ENCODE peak calls at places on chromosome 1, in nine cellular contexts. One of them, this sample, is unnamed.

GRCh38 chr1:91804546-91805023 is 81.4 kb downstream of the TGFBR3 start:
- DNase-seq in fibroblast of pulmonary artery: no peak
- DNase-seq in uterus: no peak
- DNase-seq in PC-3: peak
- DNase-seq in bronchial epithelial cell: peak
- DNase-seq in pancreas: no peak
- DNase-seq in esophagus squamous epithelium: no peak
- DNase-seq in left ventricle myocardium inferior: no peak
- DNase-seq in MM.1S: no peak
- DNase-seq in this sample: no peak

GRCh38 chr1:44543064-44543815 is 131.0 kb downstream of the TMEM53 start:
- DNase-seq in fibroblast of pulmonary artery: no peak
- DNase-seq in MM.1S: no peak
- DNase-seq in PC-3: no peak
- DNase-seq in pancreas: no peak
- DNase-seq in uterus: no peak
- DNase-seq in bronchial epithelial cell: no peak
- DNase-seq in esophagus squamous epithelium: no peak
- DNase-seq in left ventricle myocardium inferior: no peak
- DNase-seq in this sample: no peak

GRCh38 chr1:229693124-229693523 is 67.1 kb downstream of the URB2 start:
- DNase-seq in MM.1S: no peak
- DNase-seq in PC-3: no peak
- DNase-seq in uterus: no peak
- DNase-seq in pancreas: no peak
- DNase-seq in esophagus squamous epithelium: no peak
- DNase-seq in bronchial epithelial cell: no peak
- DNase-seq in left ventricle myocardium inferior: no peak
- DNase-seq in fibroblast of pulmonary artery: no peak
- DNase-seq in this sample: no peak

GRCh38 chr1:33738976-33739375 is 124.9 kb upstream of the HMGB4 start:
- DNase-seq in MM.1S: no peak
- DNase-seq in esophagus squamous epithelium: no peak
- DNase-seq in pancreas: no peak
- DNase-seq in uterus: no peak
- DNase-seq in left ventricle myocardium inferior: no peak
- DNase-seq in bronchial epithelial cell: no peak
- DNase-seq in PC-3: no peak
- DNase-seq in fibroblast of pulmonary artery: no peak
- DNase-seq in this sample: no peak

GRCh38 chr1:205458777-205459566 is 3.1 kb upstream of the BLACAT1 start:
- DNase-seq in pancreas: no peak
- DNase-seq in PC-3: peak
- DNase-seq in uterus: no peak
- DNase-seq in bronchial epithelial cell: peak
- DNase-seq in esophagus squamous epithelium: no peak
- DNase-seq in fibroblast of pulmonary artery: peak
- DNase-seq in left ventricle myocardium inferior: no peak
- DNase-seq in MM.1S: peak
- DNase-seq in this sample: no peak

GRCh38 chr1:64302971-64303370 is 99.5 kb downstream of the UBE2U start:
- DNase-seq in PC-3: peak
- DNase-seq in bronchial epithelial cell: peak
- DNase-seq in fibroblast of pulmonary artery: no peak
- DNase-seq in pancreas: no peak
- DNase-seq in uterus: no peak
- DNase-seq in left ventricle myocardium inferior: no peak
- DNase-seq in MM.1S: no peak
- DNase-seq in esophagus squamous epithelium: no peak
- DNase-seq in this sample: no peak

GRCh38 chr1:214332950-214333798 is 52.2 kb downstream of the SMYD2 start:
- DNase-seq in left ventricle myocardium inferior: no peak
- DNase-seq in PC-3: peak
- DNase-seq in uterus: peak
- DNase-seq in bronchial epithelial cell: no peak
- DNase-seq in esophagus squamous epithelium: no peak
- DNase-seq in pancreas: no peak
- DNase-seq in fibroblast of pulmonary artery: peak
- DNase-seq in MM.1S: peak
- DNase-seq in this sample: no peak

GRCh38 chr1:206686486-206687249 is 2.0 kb downstream of the MAPKAPK2 start:
- DNase-seq in left ventricle myocardium inferior: no peak
- DNase-seq in PC-3: no peak
- DNase-seq in esophagus squamous epithelium: no peak
- DNase-seq in fibroblast of pulmonary artery: no peak
- DNase-seq in MM.1S: no peak
- DNase-seq in uterus: no peak
- DNase-seq in pancreas: no peak
- DNase-seq in bronchial epithelial cell: no peak
- DNase-seq in this sample: no peak

GRCh38 chr1:151106891-151107290 is 36.3 kb downstream of the GABPB2 start:
- DNase-seq in MM.1S: no peak
- DNase-seq in pancreas: no peak
- DNase-seq in left ventricle myocardium inferior: no peak
- DNase-seq in esophagus squamous epithelium: no peak
- DNase-seq in PC-3: peak
- DNase-seq in uterus: no peak
- DNase-seq in bronchial epithelial cell: peak
- DNase-seq in fibroblast of pulmonary artery: peak
- DNase-seq in this sample: no peak

GRCh38 chr1:12555411-12556367 is 62.3 kb downstream of the DHRS3 start:
- DNase-seq in PC-3: no peak
- DNase-seq in esophagus squamous epithelium: no peak
- DNase-seq in MM.1S: no peak
- DNase-seq in fibroblast of pulmonary artery: no peak
- DNase-seq in bronchial epithelial cell: no peak
- DNase-seq in left ventricle myocardium inferior: peak
- DNase-seq in uterus: no peak
- DNase-seq in pancreas: no peak
- DNase-seq in this sample: no peak

GRCh38 chr1:110674337-110675059 is at the start of gene KCNA3:
- DNase-seq in esophagus squamous epithelium: no peak
- DNase-seq in left ventricle myocardium inferior: peak
- DNase-seq in bronchial epithelial cell: no peak
- DNase-seq in PC-3: no peak
- DNase-seq in MM.1S: peak
- DNase-seq in fibroblast of pulmonary artery: no peak
- DNase-seq in pancreas: no peak
- DNase-seq in uterus: peak
- DNase-seq in this sample: no peak

DNA sequence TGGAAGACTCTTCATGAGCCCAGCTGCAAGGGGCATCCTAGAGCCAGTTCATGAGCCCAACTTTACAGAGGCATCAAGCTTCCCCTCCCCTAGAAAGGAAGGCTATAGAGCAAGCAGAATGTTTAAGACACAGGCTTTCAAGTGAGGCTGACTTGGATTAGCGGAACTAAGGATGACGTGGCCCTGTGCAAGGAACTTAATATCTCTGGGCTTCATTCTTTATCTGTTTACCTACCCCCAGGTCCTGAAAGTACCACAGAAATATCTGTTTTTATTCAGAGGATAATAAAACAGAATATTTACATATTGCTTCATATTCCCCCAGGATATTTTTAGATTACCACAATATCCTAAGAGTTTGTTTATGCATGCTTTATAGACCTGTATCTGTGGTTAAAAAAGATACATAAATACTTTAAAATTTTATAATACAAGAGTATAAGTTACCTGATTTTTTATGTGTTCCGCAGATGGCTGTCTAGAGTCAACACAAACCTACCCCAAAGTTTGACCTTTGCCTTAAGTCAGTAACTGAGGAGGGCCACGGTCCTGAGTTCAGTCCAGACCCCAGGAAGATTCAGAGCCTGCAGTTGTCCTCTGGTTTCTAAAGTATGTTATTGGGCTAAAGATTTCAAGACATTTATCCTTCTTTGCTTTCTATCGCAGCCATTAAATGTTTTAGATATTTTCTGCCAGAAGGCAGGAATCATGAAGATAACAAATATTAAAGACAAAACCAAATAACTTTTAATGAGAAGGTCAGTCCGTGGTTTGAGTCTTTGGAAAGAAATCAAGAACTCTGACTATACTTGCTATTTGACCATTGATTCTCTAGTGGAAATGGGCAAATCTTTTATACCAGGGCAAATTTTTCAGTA is 38.3 kb upstream of the HAO2 start:
- DNase-seq in fibroblast of pulmonary artery: no peak
- DNase-seq in left ventricle myocardium inferior: no peak
- DNase-seq in PC-3: peak
- DNase-seq in pancreas: no peak
- DNase-seq in esophagus squamous epithelium: no peak
- DNase-seq in bronchial epithelial cell: peak
- DNase-seq in uterus: no peak
- DNase-seq in MM.1S: no peak
- DNase-seq in this sample: no peak
- H3K4me3 ChIP-seq in fibroblast of pulmonary artery: no peak
- H3K4me3 ChIP-seq in left ventricle myocardium inferior: no peak
- H3K4me3 ChIP-seq in PC-3: no peak
- H3K4me3 ChIP-seq in pancreas: no peak
- H3K4me3 ChIP-seq in esophagus squamous epithelium: no peak
- H3K4me3 ChIP-seq in bronchial epithelial cell: no peak
- H3K4me3 ChIP-seq in uterus: no peak
- H3K4me3 ChIP-seq in MM.1S: no peak
- H3K4me3 ChIP-seq in this sample: no peak

DNA sequence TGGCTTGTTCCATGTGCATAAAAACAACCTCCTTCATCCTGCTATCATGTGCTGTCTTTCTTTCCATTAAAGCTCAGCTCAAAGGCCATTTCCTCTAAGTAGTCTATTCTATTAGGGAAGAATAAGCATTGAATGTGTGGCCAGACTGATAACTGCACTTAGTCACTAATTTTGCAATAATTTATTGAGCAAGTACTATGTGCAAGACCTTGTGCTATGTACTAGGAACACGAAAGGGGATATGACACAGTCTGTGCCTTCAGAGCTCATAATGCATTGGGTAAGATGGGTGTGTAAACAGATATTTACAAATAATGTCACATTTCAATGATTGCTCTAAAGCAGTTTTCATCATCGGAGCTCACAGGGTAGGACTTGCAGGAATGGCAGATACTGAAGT is 54.2 kb downstream of the NMNAT2 start:
- DNase-seq in MM.1S: no peak
- DNase-seq in uterus: no peak
- DNase-seq in pancreas: no peak
- DNase-seq in bronchial epithelial cell: peak
- DNase-seq in PC-3: no peak
- DNase-seq in fibroblast of pulmonary artery: peak
- DNase-seq in left ventricle myocardium inferior: no peak
- DNase-seq in esophagus squamous epithelium: no peak
- DNase-seq in this sample: no peak
- TF ChIP-seq CTCF in MM.1S: no peak
- TF ChIP-seq CTCF in uterus: no peak
- TF ChIP-seq CTCF in pancreas: no peak
- TF ChIP-seq CTCF in bronchial epithelial cell: no peak
- TF ChIP-seq CTCF in PC-3: no peak
- TF ChIP-seq CTCF in fibroblast of pulmonary artery: no peak
- TF ChIP-seq CTCF in left ventricle myocardium inferior: no peak
- TF ChIP-seq CTCF in esophagus squamous epithelium: no peak
- TF ChIP-seq CTCF in this sample: no peak

GRCh38 chr1:233615571-233615970 is 1.7 kb downstream of the KCNK1 start:
- DNase-seq in fibroblast of pulmonary artery: no peak
- DNase-seq in left ventricle myocardium inferior: no peak
- DNase-seq in uterus: no peak
- DNase-seq in PC-3: peak
- DNase-seq in MM.1S: no peak
- DNase-seq in esophagus squamous epithelium: no peak
- DNase-seq in pancreas: no peak
- DNase-seq in bronchial epithelial cell: peak
- DNase-seq in this sample: no peak
- H3K4me3 ChIP-seq in fibroblast of pulmonary artery: no peak
- H3K4me3 ChIP-seq in left ventricle myocardium inferior: peak
- H3K4me3 ChIP-seq in uterus: peak
- H3K4me3 ChIP-seq in PC-3: peak
- H3K4me3 ChIP-seq in MM.1S: no peak
- H3K4me3 ChIP-seq in esophagus squamous epithelium: peak
- H3K4me3 ChIP-seq in pancreas: no peak
- H3K4me3 ChIP-seq in bronchial epithelial cell: peak
- H3K4me3 ChIP-seq in this sample: peak

GRCh38 chr1:238530209-238530851 is 639.6 kb upstream of the ZP4 start:
- DNase-seq in uterus: no peak
- DNase-seq in fibroblast of pulmonary artery: no peak
- DNase-seq in PC-3: no peak
- DNase-seq in left ventricle myocardium inferior: no peak
- DNase-seq in MM.1S: no peak
- DNase-seq in bronchial epithelial cell: no peak
- DNase-seq in pancreas: no peak
- DNase-seq in esophagus squamous epithelium: no peak
- DNase-seq in this sample: no peak
- TF ChIP-seq CTCF in uterus: no peak
- TF ChIP-seq CTCF in fibroblast of pulmonary artery: no peak
- TF ChIP-seq CTCF in PC-3: no peak
- TF ChIP-seq CTCF in left ventricle myocardium inferior: no peak
- TF ChIP-seq CTCF in MM.1S: no peak
- TF ChIP-seq CTCF in bronchial epithelial cell: no peak
- TF ChIP-seq CTCF in pancreas: no peak
- TF ChIP-seq CTCF in esophagus squamous epithelium: no peak
- TF ChIP-seq CTCF in this sample: no peak

GRCh38 chr1:160083968-160084770 is 2.8 kb downstream of the KCNJ9 start:
- DNase-seq in left ventricle myocardium inferior: peak
- DNase-seq in MM.1S: peak
- DNase-seq in fibroblast of pulmonary artery: peak
- DNase-seq in esophagus squamous epithelium: no peak
- DNase-seq in pancreas: peak
- DNase-seq in uterus: peak
- DNase-seq in bronchial epithelial cell: peak
- DNase-seq in PC-3: peak
- DNase-seq in this sample: no peak
- H3K4me3 ChIP-seq in left ventricle myocardium inferior: peak
- H3K4me3 ChIP-seq in MM.1S: peak
- H3K4me3 ChIP-seq in fibroblast of pulmonary artery: peak
- H3K4me3 ChIP-seq in esophagus squamous epithelium: peak
- H3K4me3 ChIP-seq in pancreas: no peak
- H3K4me3 ChIP-seq in uterus: peak
- H3K4me3 ChIP-seq in bronchial epithelial cell: peak
- H3K4me3 ChIP-seq in PC-3: no peak
- H3K4me3 ChIP-seq in this sample: peak

GRCh38 chr1:26692211-26692792 is 3.5 kb upstream of the ARID1A start:
- DNase-seq in left ventricle myocardium inferior: peak
- DNase-seq in pancreas: peak
- DNase-seq in uterus: peak
- DNase-seq in bronchial epithelial cell: peak
- DNase-seq in esophagus squamous epithelium: no peak
- DNase-seq in PC-3: peak
- DNase-seq in fibroblast of pulmonary artery: peak
- DNase-seq in MM.1S: peak
- DNase-seq in this sample: peak
- TF ChIP-seq CTCF in left ventricle myocardium inferior: no peak
- TF ChIP-seq CTCF in pancreas: no peak
- TF ChIP-seq CTCF in uterus: peak
- TF ChIP-seq CTCF in bronchial epithelial cell: peak
- TF ChIP-seq CTCF in esophagus squamous epithelium: peak
- TF ChIP-seq CTCF in PC-3: peak
- TF ChIP-seq CTCF in fibroblast of pulmonary artery: no peak
- TF ChIP-seq CTCF in MM.1S: peak
- TF ChIP-seq CTCF in this sample: peak

GRCh38 chr1:41739061-41739955 is 179.4 kb downstream of the HIVEP3 start:
- DNase-seq in bronchial epithelial cell: peak
- DNase-seq in left ventricle myocardium inferior: peak
- DNase-seq in esophagus squamous epithelium: peak
- DNase-seq in PC-3: no peak
- DNase-seq in MM.1S: no peak
- DNase-seq in fibroblast of pulmonary artery: peak
- DNase-seq in uterus: peak
- DNase-seq in pancreas: peak
- DNase-seq in this sample: peak
- H3K4me3 ChIP-seq in bronchial epithelial cell: no peak
- H3K4me3 ChIP-seq in left ventricle myocardium inferior: peak
- H3K4me3 ChIP-seq in esophagus squamous epithelium: no peak
- H3K4me3 ChIP-seq in PC-3: no peak
- H3K4me3 ChIP-seq in MM.1S: no peak
- H3K4me3 ChIP-seq in fibroblast of pulmonary artery: no peak
- H3K4me3 ChIP-seq in uterus: no peak
- H3K4me3 ChIP-seq in pancreas: no peak
- H3K4me3 ChIP-seq in this sample: no peak

GRCh38 chr1:167052389-167052788 is 37.8 kb downstream of the GPA33 start:
- DNase-seq in pancreas: no peak
- DNase-seq in esophagus squamous epithelium: no peak
- DNase-seq in fibroblast of pulmonary artery: peak
- DNase-seq in MM.1S: no peak
- DNase-seq in uterus: no peak
- DNase-seq in bronchial epithelial cell: peak
- DNase-seq in left ventricle myocardium inferior: no peak
- DNase-seq in PC-3: peak
- DNase-seq in this sample: no peak
- TF ChIP-seq CTCF in pancreas: peak
- TF ChIP-seq CTCF in esophagus squamous epithelium: peak
- TF ChIP-seq CTCF in fibroblast of pulmonary artery: peak
- TF ChIP-seq CTCF in MM.1S: peak
- TF ChIP-seq CTCF in uterus: no peak
- TF ChIP-seq CTCF in bronchial epithelial cell: peak
- TF ChIP-seq CTCF in left ventricle myocardium inferior: peak
- TF ChIP-seq CTCF in PC-3: peak
- TF ChIP-seq CTCF in this sample: peak

This sample was measured in epithelial cell of proximal tubule.